ENCODE peak calls at places on chromosomes 6 and 20, in seven cellular contexts. D is K562, K is GM12878, U is H1, C is GM12892, S is SK-N-SH, F is HepG2. O is an unnamed sample.

GRCh38 chr20:20955837-20956236 is 150.3 kb downstream of the LINC00237 start:
- DNase-seq in U (no peak), F (no peak), K (no peak), D (no peak), S (no peak), C (no peak), O (no peak)

GRCh38 chr6:128981716-128982115 is 98.8 kb downstream of the LAMA2 start:
- DNase-seq in K (no peak), S (no peak), U (no peak), F (no peak), D (no peak), C (no peak), O (no peak)

GRCh38 chr6:157232161-157232895 is 91.0 kb downstream of the TMEM242 start:
- DNase-seq in U (no peak), F (no peak), S (no peak), K (no peak), D (no peak), C (no peak), O (no peak)

GRCh38 chr6:31336872-31337496 is 20.0 kb downstream of the HLA-B start:
- DNase-seq in C (no peak), U (no peak), D (no peak), F (no peak), K (no peak), S (no peak), O (no peak)

GRCh38 chr6:5866547-5867051 is 140.1 kb downstream of the NRN1 start:
- DNase-seq in U (no peak), C (no peak), F (peak), D (no peak), S (no peak), K (no peak), O (no peak)

GRCh38 chr20:62942456-62942855 is 4.5 kb downstream of the GID8 start:
- DNase-seq in S (no peak), C (no peak), F (no peak), D (no peak), U (no peak), K (no peak), O (no peak)

GRCh38 chr20:50108571-50109235 is 4.2 kb downstream of the UBE2V1 start:
- DNase-seq in K (no peak), C (no peak), D (no peak), U (no peak), S (no peak), F (no peak), O (no peak)

GRCh38 chr20:24785141-24785924 is 163.7 kb upstream of the CST7 start:
- DNase-seq in K (no peak), D (no peak), F (no peak), C (no peak), S (no peak), U (no peak), O (no peak)

GRCh38 chr6:72218125-72218524 is 331.8 kb downstream of the RIMS1 start:
- DNase-seq in D (peak), C (no peak), F (peak), S (peak), U (peak), K (no peak), O (no peak)

GRCh38 chr20:1019344-1019743 is 17.2 kb upstream of the RSPO4 start:
- DNase-seq in K (no peak), U (no peak), S (no peak), C (no peak), F (no peak), D (no peak), O (no peak)

DNA sequence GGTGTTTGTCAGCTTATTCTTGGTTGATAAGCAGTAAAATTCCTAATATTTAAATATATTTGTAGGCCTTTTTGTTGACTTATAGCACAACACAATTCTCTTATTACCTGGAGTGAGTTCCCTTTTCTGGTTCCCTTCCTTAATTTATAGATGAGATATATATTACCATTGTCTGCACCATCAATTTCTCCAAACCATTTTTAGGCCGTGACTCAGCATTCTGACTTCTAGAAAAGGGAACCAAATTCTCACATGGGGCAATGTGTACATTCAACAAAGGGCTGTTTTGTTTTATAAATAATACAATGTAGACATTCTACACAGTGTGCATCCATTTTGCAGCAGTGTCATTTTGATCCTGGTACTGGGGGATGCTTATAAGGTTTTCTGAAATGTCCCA is 52.8 kb downstream of the NCOA7 start:
- DNase-seq in S (no peak), U (no peak), F (no peak), D (peak), C (no peak), K (no peak), O (no peak)
- TF ChIP-seq TAF1 in S (no peak), U (no peak), F (no peak), D (no peak), C (no peak), K (no peak), O (no peak)

DNA sequence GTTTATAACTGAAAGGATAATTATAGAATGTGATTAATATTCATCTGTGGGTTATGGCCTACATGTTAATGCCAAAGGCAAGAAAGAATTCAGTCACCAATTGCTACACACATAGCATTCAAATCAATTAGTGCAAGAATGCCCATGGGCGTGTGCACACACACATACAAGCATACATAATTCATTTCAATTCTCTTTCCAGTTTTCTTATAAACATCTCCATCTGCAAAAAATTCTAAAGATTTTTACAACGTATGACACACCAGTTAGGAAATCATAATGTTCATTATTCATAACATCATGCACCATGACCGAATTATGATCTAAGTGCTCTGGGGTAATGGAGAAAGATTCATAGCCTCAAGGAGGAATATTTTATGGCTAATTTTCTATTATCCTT is 111.0 kb upstream of the ADTRP start:
- DNase-seq in U (no peak), K (no peak), S (no peak), C (no peak), F (no peak), D (no peak), O (no peak)
- TF ChIP-seq POLR2AphosphoS5 in U (no peak), K (no peak), S (no peak), C (no peak), F (no peak), D (no peak), O (no peak)

DNA sequence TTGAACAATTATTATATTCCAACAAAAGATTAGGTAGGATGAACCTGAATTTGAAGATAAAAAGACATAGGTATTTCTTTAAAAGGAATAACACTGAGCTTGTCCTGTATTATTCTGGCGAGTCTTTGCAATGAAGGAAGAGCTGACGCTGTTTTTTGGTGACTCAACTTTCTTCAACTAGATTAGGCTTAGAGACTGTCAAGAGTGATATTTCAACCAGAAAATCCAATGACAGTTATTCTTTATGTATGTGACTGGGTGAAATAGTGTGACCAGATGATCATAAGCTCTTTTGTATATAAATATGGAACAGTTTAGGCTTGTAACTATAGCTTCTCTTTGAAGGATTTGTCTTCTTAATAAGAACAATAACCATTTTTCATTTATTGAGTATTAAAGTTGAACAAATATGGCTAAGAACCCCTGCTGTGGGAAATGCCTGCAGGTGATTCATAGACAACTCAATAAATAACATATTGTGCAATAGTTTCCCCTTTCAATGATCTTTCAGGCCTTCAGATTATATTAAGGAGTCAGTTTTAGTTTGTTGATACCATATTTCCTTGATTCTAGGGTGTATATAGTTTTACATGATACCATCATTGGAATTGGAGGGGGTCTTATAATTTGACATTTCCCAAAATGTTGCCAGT is 265.6 kb upstream of the JAG1 start:
- DNase-seq in D (no peak), F (no peak), S (no peak), K (no peak), U (no peak), C (no peak), O (no peak)
- TF ChIP-seq TAF1 in D (no peak), F (no peak), S (no peak), K (no peak), U (no peak), C (no peak), O (no peak)

DNA sequence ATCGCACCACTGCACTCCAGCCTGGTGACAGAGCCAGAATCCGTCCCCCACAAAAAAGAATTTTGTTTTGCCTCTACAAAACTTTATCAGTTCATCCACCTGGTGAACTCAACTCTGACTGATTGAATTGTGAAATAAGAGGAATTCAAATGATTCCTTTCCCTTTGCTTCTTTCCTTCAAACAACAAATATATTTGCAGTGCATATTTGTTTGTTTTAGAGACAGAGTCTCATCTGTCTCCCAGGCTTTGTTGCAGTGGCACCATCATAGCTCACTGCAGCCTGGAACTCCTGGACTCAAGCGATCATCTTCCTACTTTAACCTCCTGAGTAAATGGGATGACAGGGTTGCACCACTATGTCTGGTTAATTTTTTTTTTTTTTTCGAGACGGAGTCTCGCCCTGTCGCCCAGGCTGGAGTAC is 23.2 kb upstream of the PIM1 start:
- DNase-seq in C (no peak), K (no peak), F (peak), U (no peak), S (no peak), D (no peak), O (no peak)
- TF ChIP-seq POLR2AphosphoS5 in C (no peak), K (no peak), F (no peak), U (no peak), S (no peak), D (no peak), O (no peak)

GRCh38 chr6:170067923-170068360 is 222.9 kb downstream of the DLL1 start:
- DNase-seq in K (no peak), D (no peak), F (no peak), S (no peak), C (no peak), U (no peak), O (no peak)
- TF ChIP-seq TAF1 in K (no peak), D (no peak), F (no peak), S (no peak), C (no peak), U (no peak), O (no peak)

DNA sequence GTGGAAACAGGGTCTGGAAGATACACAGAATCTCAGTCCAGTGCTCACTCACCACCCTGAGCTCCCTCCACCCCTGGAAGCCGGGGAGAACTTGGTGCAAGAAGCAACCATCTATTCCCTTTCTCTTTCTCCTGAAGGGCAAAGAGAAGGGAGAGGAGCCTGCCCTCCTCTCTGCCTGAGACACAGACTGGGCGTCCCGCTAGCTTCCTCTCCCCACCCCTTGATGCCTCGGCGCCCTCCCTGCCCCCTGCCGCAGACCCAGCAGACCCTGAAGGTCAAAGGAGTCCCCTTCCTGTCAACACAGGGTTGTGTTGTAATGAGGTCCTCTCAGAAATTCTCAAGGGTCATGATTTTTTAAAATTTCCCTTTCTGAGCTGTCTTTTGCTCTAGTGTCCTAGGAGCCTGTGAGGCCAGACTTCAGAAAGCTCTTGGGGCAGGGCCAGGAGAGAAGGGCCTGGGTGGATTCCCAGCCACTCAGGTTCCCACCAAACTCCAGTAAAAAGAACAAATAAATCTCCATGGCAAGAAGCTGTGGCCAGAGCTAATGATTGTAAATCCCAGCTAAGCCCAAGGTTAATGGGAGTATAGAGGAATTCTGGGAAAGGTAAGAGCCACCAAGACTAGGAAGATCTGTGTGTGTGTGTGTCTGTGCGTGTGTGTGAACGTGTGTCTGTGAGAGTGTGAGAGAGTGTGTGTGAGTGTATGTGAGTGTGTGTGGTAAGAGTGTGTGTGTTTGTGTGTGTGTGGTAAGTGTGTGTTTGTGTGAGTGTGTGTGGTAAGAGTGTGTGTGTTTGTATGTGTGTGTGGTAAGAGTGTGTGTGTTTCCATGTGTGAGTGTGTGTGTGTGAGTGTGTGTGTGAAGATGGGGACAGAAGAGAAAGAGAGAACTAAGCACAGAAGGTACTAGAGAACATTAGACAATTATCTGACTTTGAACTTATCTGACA is 1.0 kb upstream of the JPH2 start:
- DNase-seq in C (no peak), S (no peak), D (no peak), F (no peak), K (no peak), U (peak), O (no peak)
- TF ChIP-seq POLR2AphosphoS5 in C (no peak), S (no peak), D (no peak), F (no peak), K (no peak), U (no peak), O (no peak)

DNA sequence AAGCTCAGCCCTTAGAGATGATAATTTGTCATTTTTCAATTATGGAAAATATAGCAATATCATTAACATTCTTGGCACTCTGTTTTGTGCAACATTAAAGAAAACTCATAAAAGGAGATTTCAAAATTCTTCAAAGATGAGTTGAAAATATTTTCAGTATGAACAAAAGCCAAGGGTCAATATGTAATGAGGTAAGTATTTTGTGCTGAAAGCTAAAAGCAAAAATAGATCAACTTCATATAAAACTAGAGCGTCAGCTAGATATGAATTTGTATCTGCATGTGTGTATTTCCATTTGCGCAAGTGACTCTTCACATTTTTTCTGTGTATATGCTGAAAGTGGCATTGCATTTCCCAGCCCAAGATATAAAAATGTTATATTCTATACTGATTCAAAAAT is 492.1 kb upstream of the EYS start:
- DNase-seq in U (no peak), D (no peak), K (no peak), C (no peak), F (no peak), S (no peak), O (no peak)
- TF ChIP-seq TAF1 in U (no peak), D (no peak), K (no peak), C (no peak), F (no peak), S (no peak), O (no peak)

GRCh38 chr6:3045777-3046176 is 22.5 kb upstream of the RIPK1 start:
- DNase-seq in K (no peak), U (no peak), F (no peak), D (no peak), C (no peak), S (no peak), O (no peak)
- TF ChIP-seq POLR2AphosphoS5 in K (no peak), U (no peak), F (no peak), D (no peak), C (no peak), S (no peak), O (no peak)

GRCh38 chr6:135182120-135182992 is 1.2 kb downstream of the MYB start:
- DNase-seq in C (no peak), U (peak), D (peak), S (peak), K (no peak), F (no peak), O (no peak)

GRCh38 chr6:135181333-135182119 is 418 bp downstream of the MYB start:
- DNase-seq in F (no peak), S (no peak), K (no peak), U (no peak), D (peak), C (no peak), O (no peak)

GRCh38 chr6:135183532-135184440 is 2.7 kb downstream of the MYB start:
- DNase-seq in K (no peak), U (peak), F (peak), C (no peak), S (peak), D (peak), O (no peak)

GRCh38 chr6:135180458-135181332 is at the start of gene MYB:
- DNase-seq in F (no peak), U (peak), K (no peak), C (peak), D (peak), S (peak), O (peak)

GRCh38 chr6:135182993-135183531 is 2.0 kb downstream of the MYB start:
- DNase-seq in K (no peak), U (peak), S (no peak), C (peak), F (no peak), D (peak), O (peak)
- TF ChIP-seq TAF1 in K (peak), U (no peak), S (no peak), C (peak), F (no peak), D (peak), O (peak)

GRCh38 chr20:58888103-58888502 is 35.6 kb downstream of the GNAS start:
- DNase-seq in S (no peak), U (no peak), C (no peak), D (no peak), K (no peak), F (no peak), O (no peak)

GRCh38 chr20:58890454-58891075 is 38.0 kb downstream of the GNAS start:
- DNase-seq in S (peak), D (peak), C (peak), K (no peak), F (peak), U (peak), O (peak)

GRCh38 chr20:58890073-58890453 is 37.5 kb downstream of the GNAS start:
- DNase-seq in U (peak), C (no peak), K (no peak), F (no peak), S (no peak), D (no peak), O (no peak)

GRCh38 chr20:58889334-58890072 is 37.0 kb downstream of the GNAS start:
- DNase-seq in S (no peak), U (no peak), F (no peak), K (no peak), D (no peak), C (no peak), O (no peak)

GRCh38 chr20:58888521-58889333 is 36.2 kb downstream of the GNAS start:
- DNase-seq in C (peak), K (no peak), F (peak), S (peak), D (peak), U (peak), O (peak)
- TF ChIP-seq POLR2AphosphoS5 in C (peak), K (peak), F (peak), S (peak), D (peak), U (peak), O (peak)